ENCODE peak calls at places on chromosomes 12 and 14, in four cellular contexts. H is sigmoid colon, I is psoas muscle, V is A549. G is an unnamed sample.
A peak's percentile ranks its signal among the peaks of the same experiment; 100 is the strongest.

GRCh38 chr12:89390802-89391673 is 38.7 kb upstream of the DUSP6 start:
- DNase-seq in V (peak; percentile 68), I (no peak), H (no peak), G (peak; percentile 70)

GRCh38 chr12:57775563-57776246 is 3.3 kb downstream of the EEF1AKMT3 start:
- DNase-seq in V (peak; percentile 33), H (no peak), I (no peak), G (peak; percentile 12)

GRCh38 chr12:31488737-31489338 is 102.1 kb downstream of the DENND5B start:
- DNase-seq in V (no peak), H (no peak), I (no peak), G (no peak)

GRCh38 chr14:74703043-74703442 is 9.8 kb downstream of the AREL1 start:
- DNase-seq in H (no peak), V (no peak), I (no peak), G (no peak)

GRCh38 chr12:56158926-56159461 is 835 bp downstream of the MYL6 start:
- DNase-seq in H (peak; percentile 97), V (peak; percentile 72), I (peak; percentile 78), G (peak; percentile 83)

GRCh38 chr14:98182385-98183055 is 1089.5 kb downstream of the BCL11B start:
- DNase-seq in H (no peak), I (no peak), V (no peak), G (no peak)

GRCh38 chr14:20440882-20441281 is 4.9 kb upstream of the KLHL33 start:
- DNase-seq in H (no peak), I (no peak), V (no peak), G (no peak)

GRCh38 chr12:120141336-120141735 is 24.8 kb upstream of the RAB35 start:
- DNase-seq in I (no peak), V (no peak), H (no peak), G (no peak)

GRCh38 chr12:79891506-79892162 is 43.3 kb downstream of the PPP1R12A start:
- DNase-seq in I (no peak), V (no peak), H (no peak), G (no peak)

GRCh38 chr12:30694412-30694955 is 1.2 kb downstream of the IPO8 start:
- DNase-seq in I (no peak), V (peak; percentile 7), H (no peak), G (no peak)

GRCh38 chr12:68207276-68207675 is 18.3 kb downstream of the IL26 start:
- DNase-seq in V (no peak), I (no peak), H (no peak), G (no peak)

GRCh38 chr12:122283680-122284079 is 17.4 kb upstream of the VPS33A start:
- DNase-seq in I (no peak), V (no peak), H (no peak), G (no peak)

GRCh38 chr14:100622234-100622633 is 35.0 kb upstream of the BEGAIN start:
- DNase-seq in H (peak; percentile 65), I (no peak), V (no peak), G (peak; percentile 17)

GRCh38 chr12:118098911-118099671 is 4.7 kb downstream of the VSIG10 start:
- DNase-seq in H (no peak), V (no peak), I (no peak), G (no peak)

GRCh38 chr14:44626423-44626822 is 119.3 kb upstream of the FSCB start:
- DNase-seq in I (no peak), H (no peak), V (no peak), G (no peak)

GRCh38 chr12:126083931-126084330 is 1018.7 kb downstream of the AACS start:
- DNase-seq in I (no peak), V (no peak), H (no peak), G (no peak)

GRCh38 chr12:131007794-131008460 is 54.2 kb downstream of the ADGRD1 start:
- DNase-seq in I (no peak), V (no peak), H (no peak), G (no peak)

GRCh38 chr12:18782827-18783226 is 44.9 kb downstream of the CAPZA3 start:
- DNase-seq in H (no peak), V (no peak), I (no peak), G (no peak)

GRCh38 chr12:13186292-13186691 is 10.2 kb upstream of the EMP1 start:
- DNase-seq in I (no peak), H (no peak), V (no peak), G (no peak)

GRCh38 chr14:55317907-55318306 is 46.7 kb downstream of the FBXO34 start:
- DNase-seq in V (no peak), H (no peak), I (no peak), G (no peak)

GRCh38 chr12:75721231-75721641 is 209.8 kb upstream of the KRR1 start:
- DNase-seq in I (no peak), V (no peak), H (no peak), G (no peak)

GRCh38 chr12:24591079-24591626 is 357.7 kb downstream of the BCAT1 start:
- DNase-seq in V (no peak), I (no peak), H (no peak), G (no peak)

GRCh38 chr12:19014243-19014642 is 115.3 kb upstream of the PLEKHA5 start:
- DNase-seq in I (no peak), V (no peak), H (no peak), G (no peak)

GRCh38 chr12:32273712-32274111 is 125.6 kb upstream of the FGD4 start:
- DNase-seq in V (no peak), I (no peak), H (no peak), G (no peak)

GRCh38 chr12:24719293-24719721 is 229.6 kb downstream of the BCAT1 start:
- DNase-seq in I (no peak), H (no peak), V (no peak), G (no peak)

GRCh38 chr14:104137297-104138097 is 890 bp upstream of the KIF26A start:
- DNase-seq in V (peak; percentile 80), H (no peak), I (peak; percentile 69), G (no peak)

GRCh38 chr12:111816065-111816615 is 25.9 kb upstream of the MAPKAPK5 start:
- DNase-seq in I (no peak), H (peak; percentile 33), V (no peak), G (peak; percentile 71)

GRCh38 chr12:10718279-10718821 is 4.8 kb downstream of the YBX3 start:
- DNase-seq in V (no peak), H (no peak), I (no peak), G (no peak)

GRCh38 chr12:56468216-56469006 is at the start of gene SPRYD4:
- DNase-seq in I (peak; percentile 93), V (peak; percentile 96), H (peak; percentile 97), G (peak; percentile 89)

GRCh38 chr12:22715254-22715653 is 90.3 kb downstream of the ETNK1 start:
- DNase-seq in V (no peak), I (no peak), H (no peak), G (no peak)

GRCh38 chr14:64942531-64943111 is at the start of gene GPX2:
- DNase-seq in V (peak; percentile 94), I (no peak), H (no peak), G (peak; percentile 77)

GRCh38 chr14:25274529-25274928 is 224.6 kb upstream of the STXBP6 start:
- DNase-seq in I (no peak), V (no peak), H (no peak), G (no peak)

GRCh38 chr12:123950476-123951169 is 22.0 kb downstream of the CCDC92 start:
- DNase-seq in I (no peak), H (no peak), V (no peak), G (no peak)

GRCh38 chr12:131459666-131460365 is 251.1 kb upstream of the SFSWAP start:
- DNase-seq in H (no peak), I (no peak), V (no peak), G (no peak)

GRCh38 chr14:99257122-99257672 is 14.8 kb downstream of the BCL11B start:
- DNase-seq in I (no peak), V (no peak), H (no peak), G (no peak)

GRCh38 chr14:22650960-22651521 is 6.9 kb upstream of the OR6J1 start:
- DNase-seq in V (peak; percentile 60), I (no peak), H (no peak), G (peak; percentile 81)

GRCh38 chr14:74135386-74135785 is 50.6 kb downstream of the LIN52 start:
- DNase-seq in H (no peak), V (no peak), I (no peak), G (no peak)

GRCh38 chr14:59133202-59133601 is 55.3 kb upstream of the DAAM1 start:
- DNase-seq in V (no peak), H (no peak), I (no peak), G (no peak)

GRCh38 chr14:59134307-59134706 is 54.2 kb upstream of the DAAM1 start:
- DNase-seq in I (no peak), H (no peak), V (no peak), G (no peak)

GRCh38 chr14:59133709-59134108 is 54.8 kb upstream of the DAAM1 start:
- DNase-seq in I (no peak), H (no peak), V (no peak), G (no peak)

GRCh38 chr14:59130472-59130871 is 58.0 kb upstream of the DAAM1 start:
- DNase-seq in V (no peak), H (peak; percentile 71), I (no peak), G (no peak)

GRCh38 chr14:59131926-59132763 is 56.3 kb upstream of the DAAM1 start:
- DNase-seq in H (no peak), I (no peak), V (no peak), G (no peak)
- H3K4me1 ChIP-seq in H (peaks cover 30% of the 10 kb centered on the region), I (no peaks in the 10 kb centered on the region), V (no peaks in the 10 kb centered on the region), G (no peaks in the 10 kb centered on the region)

GRCh38 chr14:68246074-68246980 is 426.7 kb downstream of the RAD51B start:
- DNase-seq in I (no peak), H (no peak), V (no peak), G (no peak)
- H3K4me1 ChIP-seq in I (peaks cover 98% of the 10 kb centered on the region), H (peaks cover 98% of the 10 kb centered on the region), V (peaks cover 60% of the 10 kb centered on the region), G (peaks cover 53% of the 10 kb centered on the region)

GRCh38 chr14:79727900-79728299 is 483.4 kb downstream of the DIO2 start:
- DNase-seq in I (no peak), H (no peak), V (no peak), G (no peak)
- H3K4me1 ChIP-seq in I (no peaks in the 10 kb centered on the region), H (no peaks in the 10 kb centered on the region), V (no peaks in the 10 kb centered on the region), G (peaks cover 7% of the 10 kb centered on the region)

DNA sequence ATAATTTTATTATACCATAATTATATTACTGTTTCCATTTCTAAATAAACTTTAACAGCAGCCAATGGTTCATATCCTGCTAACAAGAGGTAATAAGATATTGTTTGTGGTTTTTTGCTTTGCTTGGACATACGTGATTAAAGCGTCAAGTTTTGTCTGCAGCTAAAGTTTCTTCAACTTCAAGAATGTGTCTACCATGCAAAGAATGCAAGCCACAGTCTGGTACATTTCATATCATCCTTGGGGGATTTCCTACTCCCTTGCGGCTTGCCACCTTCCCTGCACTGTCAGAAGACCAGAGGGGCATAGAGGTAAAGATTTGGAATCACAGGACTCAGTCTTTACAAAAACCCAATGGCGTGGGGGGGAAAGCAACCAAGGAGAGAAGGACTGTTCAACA is 125.2 kb downstream of the MED13L start:
- DNase-seq in I (no peak), V (peak; percentile 33), H (no peak), G (no peak)
- H3K4me1 ChIP-seq in I (peaks cover 78% of the 10 kb centered on the region), V (peaks cover 54% of the 10 kb centered on the region), H (peaks cover 43% of the 10 kb centered on the region), G (peaks cover 17% of the 10 kb centered on the region)